ENCODE peak calls at places on chromosomes 12 and 14, in nine cellular contexts. K, R, H, L, Q, S, F, N and G are unnamed samples.

GRCh38 chr12:128424931-128425431 is 158.0 kb downstream of the TMEM132C start:
- DNase-seq in R (no peak), K (no peak), Q (no peak), F (no peak), L (no peak), N (no peak), H (no peak), S (no peak), G (no peak)

GRCh38 chr12:57734586-57734985 is 4.0 kb downstream of the AGAP2 start:
- DNase-seq in Q (no peak), L (no peak), R (no peak), N (no peak), H (no peak), F (no peak), S (no peak), K (no peak), G (no peak)

GRCh38 chr12:78185109-78185508 is 354.4 kb downstream of the NAV3 start:
- DNase-seq in K (peak), Q (no peak), L (no peak), R (no peak), N (no peak), H (no peak), S (no peak), F (no peak), G (peak)

GRCh38 chr12:101839324-101840283 is 8.8 kb upstream of the GNPTAB start:
- DNase-seq in F (peak), R (peak), L (peak), Q (no peak), H (peak), S (peak), K (peak), N (no peak), G (peak)

GRCh38 chr14:75636100-75636692 is 24.5 kb downstream of the ERG28 start:
- DNase-seq in L (peak), K (no peak), S (no peak), Q (no peak), R (no peak), N (no peak), H (no peak), F (peak), G (peak)

GRCh38 chr14:102183922-102184677 is 44.4 kb downstream of the WDR20 start:
- DNase-seq in Q (no peak), R (peak), F (no peak), N (no peak), K (no peak), S (peak), H (no peak), L (peak), G (no peak)

GRCh38 chr14:89641495-89642162 is 224.6 kb upstream of the FOXN3 start:
- DNase-seq in S (no peak), F (no peak), H (no peak), K (no peak), Q (no peak), L (no peak), N (no peak), R (peak), G (no peak)

GRCh38 chr14:99268776-99269510 is 3.1 kb downstream of the BCL11B start:
- DNase-seq in K (no peak), R (peak), F (no peak), N (no peak), H (no peak), Q (no peak), L (no peak), S (peak), G (no peak)

GRCh38 chr12:7116916-7117315 is 7.9 kb upstream of the C1RL start:
- DNase-seq in N (no peak), K (no peak), R (peak), L (no peak), F (no peak), Q (no peak), S (no peak), H (no peak), G (no peak)

GRCh38 chr12:122505419-122506051 is 4.8 kb upstream of the ZCCHC8 start:
- DNase-seq in H (no peak), F (no peak), S (peak), N (no peak), L (no peak), K (no peak), Q (no peak), R (no peak), G (peak)

GRCh38 chr14:53265025-53265424 is 111.9 kb upstream of the DDHD1 start:
- DNase-seq in F (no peak), H (no peak), L (no peak), R (no peak), N (no peak), Q (no peak), K (peak), S (no peak), G (no peak)

GRCh38 chr12:111692575-111693210 is 6.8 kb downstream of the ACAD10 start:
- DNase-seq in Q (no peak), L (no peak), S (peak), F (peak), R (peak), K (no peak), N (no peak), H (no peak), G (no peak)

GRCh38 chr14:77059276-77059934 is 30.9 kb upstream of the IRF2BPL start:
- DNase-seq in Q (no peak), R (peak), L (peak), F (peak), K (peak), S (peak), H (no peak), N (no peak), G (peak)

GRCh38 chr14:44945264-44945663 is 16.5 kb downstream of the KLHL28 start:
- DNase-seq in H (no peak), N (no peak), K (no peak), R (no peak), S (no peak), F (no peak), L (no peak), Q (no peak), G (peak)

GRCh38 chr12:45590646-45591045 is 138.9 kb upstream of the ARID2 start:
- DNase-seq in F (no peak), R (no peak), K (no peak), S (no peak), H (no peak), L (no peak), Q (no peak), N (no peak), G (no peak)

GRCh38 chr12:5264006-5264405 is 167.9 kb upstream of the NTF3 start:
- DNase-seq in L (no peak), Q (no peak), R (no peak), N (no peak), H (no peak), S (no peak), K (no peak), F (no peak), G (no peak)

GRCh38 chr14:93048843-93049242 is 66.9 kb downstream of the ITPK1 start:
- DNase-seq in Q (no peak), K (no peak), S (no peak), H (no peak), F (no peak), R (no peak), N (no peak), L (no peak), G (no peak)

GRCh38 chr14:34227834-34228662 is 234.0 kb downstream of the SPTSSA start:
- DNase-seq in H (peak), K (no peak), F (peak), S (peak), R (peak), N (peak), L (peak), Q (no peak), G (peak)

GRCh38 chr12:80269953-80270552 is 170.7 kb downstream of the OTOGL start:
- DNase-seq in Q (no peak), H (no peak), R (no peak), S (peak), N (no peak), L (no peak), K (peak), F (peak), G (peak)

GRCh38 chr12:9699898-9700605 is 30.5 kb downstream of the CLEC2D start:
- DNase-seq in Q (no peak), N (no peak), L (no peak), R (no peak), K (peak), F (no peak), S (no peak), H (no peak), G (no peak)

GRCh38 chr14:74661726-74662450 is 49.9 kb upstream of the LTBP2 start:
- DNase-seq in Q (no peak), R (no peak), N (no peak), K (no peak), H (no peak), F (no peak), S (no peak), L (no peak), G (no peak)

GRCh38 chr14:59301354-59301753 is 112.9 kb downstream of the DAAM1 start:
- DNase-seq in N (no peak), F (no peak), L (no peak), K (no peak), H (no peak), R (peak), Q (no peak), S (no peak), G (no peak)